ENCODE peak calls at places on chromosomes 2 and 18, in six cellular contexts. One of them, this sample, is unnamed.

GRCh38 chr18:3508576-3509559 is 58.9 kb downstream of the TGIF1 start:
- DNase-seq in astrocyte of the spinal cord: no peak
- DNase-seq in H9: peak; percentile 42
- DNase-seq in HCT116: no peak
- DNase-seq in naive thymus-derived CD8-positive, alpha-beta T cell: no peak
- DNase-seq in activated naive CD8-positive, alpha-beta T cell treated with anti-CD3 and anti-CD28 coated beads, Interleukin-2, amount 50 U/mL, for 24 hours: no peak
- DNase-seq in this sample: peak; percentile 73

GRCh38 chr18:59660976-59661743 is 36.1 kb downstream of the CCBE1 start:
- DNase-seq in astrocyte of the spinal cord: peak; percentile 19
- DNase-seq in H9: no peak
- DNase-seq in HCT116: no peak
- DNase-seq in naive thymus-derived CD8-positive, alpha-beta T cell: no peak
- DNase-seq in activated naive CD8-positive, alpha-beta T cell treated with anti-CD3 and anti-CD28 coated beads, Interleukin-2, amount 50 U/mL, for 24 hours: no peak
- DNase-seq in this sample: no peak

GRCh38 chr2:168469281-168469988 is 13.4 kb downstream of the CERS6 start:
- DNase-seq in astrocyte of the spinal cord: no peak
- DNase-seq in H9: no peak
- DNase-seq in HCT116: no peak
- DNase-seq in naive thymus-derived CD8-positive, alpha-beta T cell: no peak
- DNase-seq in activated naive CD8-positive, alpha-beta T cell treated with anti-CD3 and anti-CD28 coated beads, Interleukin-2, amount 50 U/mL, for 24 hours: no peak
- DNase-seq in this sample: no peak

GRCh38 chr2:71934595-71935263 is 212.9 kb downstream of the CYP26B1 start:
- DNase-seq in astrocyte of the spinal cord: peak; percentile 7
- DNase-seq in H9: no peak
- DNase-seq in HCT116: no peak
- DNase-seq in naive thymus-derived CD8-positive, alpha-beta T cell: no peak
- DNase-seq in activated naive CD8-positive, alpha-beta T cell treated with anti-CD3 and anti-CD28 coated beads, Interleukin-2, amount 50 U/mL, for 24 hours: no peak
- DNase-seq in this sample: peak; percentile 27

GRCh38 chr2:172436889-172437288 is 9.5 kb downstream of the ITGA6 start:
- DNase-seq in astrocyte of the spinal cord: no peak
- DNase-seq in H9: no peak
- DNase-seq in HCT116: no peak
- DNase-seq in naive thymus-derived CD8-positive, alpha-beta T cell: no peak
- DNase-seq in activated naive CD8-positive, alpha-beta T cell treated with anti-CD3 and anti-CD28 coated beads, Interleukin-2, amount 50 U/mL, for 24 hours: no peak
- DNase-seq in this sample: no peak

GRCh38 chr2:115422004-115422634 is 979.7 kb downstream of the DPP10 start:
- DNase-seq in astrocyte of the spinal cord: no peak
- DNase-seq in H9: no peak
- DNase-seq in HCT116: no peak
- DNase-seq in naive thymus-derived CD8-positive, alpha-beta T cell: no peak
- DNase-seq in activated naive CD8-positive, alpha-beta T cell treated with anti-CD3 and anti-CD28 coated beads, Interleukin-2, amount 50 U/mL, for 24 hours: no peak
- DNase-seq in this sample: no peak

GRCh38 chr2:45747363-45747762 is 95.9 kb downstream of the PRKCE start:
- DNase-seq in astrocyte of the spinal cord: no peak
- DNase-seq in H9: no peak
- DNase-seq in HCT116: no peak
- DNase-seq in naive thymus-derived CD8-positive, alpha-beta T cell: no peak
- DNase-seq in activated naive CD8-positive, alpha-beta T cell treated with anti-CD3 and anti-CD28 coated beads, Interleukin-2, amount 50 U/mL, for 24 hours: no peak
- DNase-seq in this sample: no peak

GRCh38 chr18:62458868-62459716 is 63.7 kb upstream of the ZCCHC2 start:
- DNase-seq in astrocyte of the spinal cord: no peak
- DNase-seq in H9: no peak
- DNase-seq in HCT116: no peak
- DNase-seq in naive thymus-derived CD8-positive, alpha-beta T cell: no peak
- DNase-seq in activated naive CD8-positive, alpha-beta T cell treated with anti-CD3 and anti-CD28 coated beads, Interleukin-2, amount 50 U/mL, for 24 hours: no peak
- DNase-seq in this sample: no peak

GRCh38 chr2:107633580-107634147 is 193.0 kb upstream of the RGPD4 start:
- DNase-seq in astrocyte of the spinal cord: peak; percentile 84
- DNase-seq in H9: no peak
- DNase-seq in HCT116: no peak
- DNase-seq in naive thymus-derived CD8-positive, alpha-beta T cell: no peak
- DNase-seq in activated naive CD8-positive, alpha-beta T cell treated with anti-CD3 and anti-CD28 coated beads, Interleukin-2, amount 50 U/mL, for 24 hours: no peak
- DNase-seq in this sample: no peak

GRCh38 chr2:32479224-32479623 is 122.4 kb downstream of the BIRC6 start:
- DNase-seq in astrocyte of the spinal cord: peak; percentile 13
- DNase-seq in H9: no peak
- DNase-seq in HCT116: no peak
- DNase-seq in naive thymus-derived CD8-positive, alpha-beta T cell: no peak
- DNase-seq in activated naive CD8-positive, alpha-beta T cell treated with anti-CD3 and anti-CD28 coated beads, Interleukin-2, amount 50 U/mL, for 24 hours: no peak
- DNase-seq in this sample: no peak

This sample was measured in endodermal cell.